ENCODE peak calls at places on chromosomes 2 and 18, in five cellular contexts. R is pancreas, Y is SK-N-SH, X is A549, S is ovary. V is an unnamed sample.

GRCh38 chr2:65329551-65329950 is 101.9 kb downstream of the ACTR2 start:
- DNase-seq in R (no peak), Y (no peak), X (no peak), S (no peak), V (no peak)

GRCh38 chr2:113754989-113755689 is 1.3 kb downstream of the SLC35F5 start:
- DNase-seq in R (no peak), Y (no peak), X (no peak), S (no peak), V (peak; percentile 14)

GRCh38 chr2:74414913-74415761 is 6.3 kb downstream of the C2orf81 start:
- DNase-seq in R (no peak), Y (peak; percentile 28), X (no peak), S (peak; percentile 51), V (no peak)

GRCh38 chr2:113842919-113843736 is 46.8 kb upstream of the ACTR3 start:
- DNase-seq in R (no peak), Y (no peak), X (no peak), S (no peak), V (no peak)

GRCh38 chr2:195732569-195732968 is 75.5 kb downstream of the SLC39A10 start:
- DNase-seq in R (no peak), Y (no peak), X (no peak), S (no peak), V (no peak)

GRCh38 chr2:145769053-145769716 is 1249.3 kb upstream of the ZEB2 start:
- DNase-seq in R (no peak), Y (no peak), X (no peak), S (no peak), V (no peak)

GRCh38 chr2:102619414-102620319 is at the start of gene SLC9A2:
- DNase-seq in R (peak; percentile 27), Y (peak; percentile 33), X (peak; percentile 25), S (no peak), V (no peak)

GRCh38 chr2:136052374-136053362 is 65.3 kb downstream of the CXCR4 start:
- DNase-seq in R (no peak), Y (no peak), X (no peak), S (no peak), V (peak; percentile 46)

GRCh38 chr18:5975111-5975622 is 79.8 kb upstream of the TMEM200C start:
- DNase-seq in R (no peak), Y (no peak), X (no peak), S (no peak), V (no peak)

GRCh38 chr2:30026091-30027055 is 105.0 kb upstream of the ALK start:
- DNase-seq in R (peak; percentile 48), Y (peak; percentile 89), X (peak; percentile 76), S (no peak), V (peak; percentile 20)

GRCh38 chr18:46310258-46310657 is 206.1 kb downstream of the HAUS1 start:
- DNase-seq in R (no peak), Y (no peak), X (no peak), S (no peak), V (peak; percentile 1)

GRCh38 chr2:150214626-150215025 is 272.8 kb downstream of the RND3 start:
- DNase-seq in R (no peak), Y (no peak), X (no peak), S (no peak), V (no peak)

GRCh38 chr2:118269408-118270051 is 181.3 kb downstream of the INSIG2 start:
- DNase-seq in R (no peak), Y (no peak), X (no peak), S (no peak), V (no peak)

GRCh38 chr2:178109813-178110212 is 2.4 kb upstream of the RBM45 start:
- DNase-seq in R (no peak), Y (peak; percentile 64), X (peak; percentile 44), S (no peak), V (peak; percentile 70)

GRCh38 chr18:41745166-41746049 is 209.6 kb upstream of the PIK3C3 start:
- DNase-seq in R (peak; percentile 33), Y (peak; percentile 71), X (peak; percentile 4), S (no peak), V (peak; percentile 1)

GRCh38 chr2:217513256-217513655 is 489.5 kb downstream of the TNS1 start:
- DNase-seq in R (no peak), Y (no peak), X (no peak), S (no peak), V (no peak)

GRCh38 chr18:5894613-5895299 is 566 bp downstream of the TMEM200C start:
- DNase-seq in R (no peak), Y (peak; percentile 73), X (no peak), S (peak; percentile 15), V (no peak)

GRCh38 chr2:17043173-17043572 is 377.5 kb upstream of the CYRIA start:
- DNase-seq in R (no peak), Y (no peak), X (no peak), S (no peak), V (no peak)

GRCh38 chr2:133658020-133658903 is 90.0 kb upstream of the NCKAP5 start:
- DNase-seq in R (no peak), Y (no peak), X (no peak), S (no peak), V (no peak)

GRCh38 chr2:120385355-120386127 is 39.6 kb downstream of the INHBB start:
- DNase-seq in R (no peak), Y (no peak), X (no peak), S (no peak), V (no peak)

GRCh38 chr2:108552566-108552965 is 18.3 kb downstream of the LIMS1 start:
- DNase-seq in R (no peak), Y (no peak), X (no peak), S (no peak), V (no peak)

DNA sequence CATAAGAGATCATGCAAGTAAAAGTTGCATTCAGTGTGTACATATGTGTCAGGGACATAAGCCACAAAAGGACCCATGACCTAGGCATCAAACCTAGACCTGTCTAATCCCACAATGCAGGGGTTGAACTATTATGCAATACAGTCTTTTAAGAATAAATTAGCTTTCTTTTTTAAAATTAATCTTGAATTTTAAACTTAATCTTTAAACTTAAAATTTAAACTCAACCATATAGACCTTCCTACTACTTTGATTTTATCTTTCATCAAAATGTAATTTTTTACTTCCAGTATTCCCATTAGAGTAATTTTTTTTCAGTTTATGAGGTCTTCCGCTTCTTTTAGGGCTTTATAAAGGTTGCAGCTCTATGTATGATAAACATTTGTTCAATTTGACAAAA is 702.9 kb downstream of the SUCLG1 start:
- DNase-seq in R (no peak), Y (no peak), X (no peak), S (no peak), V (no peak)
- TF ChIP-seq CTCF in R (no peak), Y (no peak), X (no peak), S (no peak), V (no peak)

GRCh38 chr2:231711677-231712461 is 3.5 kb downstream of the PTMA start:
- DNase-seq in R (no peak), Y (no peak), X (no peak), S (no peak), V (peak; percentile 15)
- H3K4me1 ChIP-seq in R (peaks cover 10% of the 10 kb centered on the region), Y (peaks cover 20% of the 10 kb centered on the region), X (peaks cover 50% of the 10 kb centered on the region), S (peaks cover 18% of the 10 kb centered on the region), V (peaks cover 53% of the 10 kb centered on the region)

GRCh38 chr2:172281648-172282576 is 145.5 kb upstream of the ITGA6 start:
- DNase-seq in R (no peak), Y (no peak), X (no peak), S (no peak), V (no peak)

GRCh38 chr2:172280820-172281454 is 146.4 kb upstream of the ITGA6 start:
- DNase-seq in R (no peak), Y (no peak), X (no peak), S (no peak), V (peak; percentile 4)

GRCh38 chr2:172278642-172279041 is 148.7 kb upstream of the ITGA6 start:
- DNase-seq in R (no peak), Y (no peak), X (no peak), S (no peak), V (no peak)

GRCh38 chr2:172279214-172279613 is 148.2 kb upstream of the ITGA6 start:
- DNase-seq in R (no peak), Y (no peak), X (no peak), S (no peak), V (no peak)

GRCh38 chr2:172279843-172280242 is 147.5 kb upstream of the ITGA6 start:
- DNase-seq in R (no peak), Y (no peak), X (no peak), S (no peak), V (no peak)
- TF ChIP-seq CTCF in R (no peak), Y (no peak), X (no peak), S (no peak), V (no peak)

GRCh38 chr2:144507441-144508161 is 12.3 kb downstream of the ZEB2 start:
- DNase-seq in R (no peak), Y (no peak), X (no peak), S (no peak), V (no peak)
- H3K4me1 ChIP-seq in R (no peaks in the 10 kb centered on the region), Y (peaks cover 54% of the 10 kb centered on the region), X (peaks cover 21% of the 10 kb centered on the region), S (peaks cover 25% of the 10 kb centered on the region), V (peaks cover 33% of the 10 kb centered on the region)

DNA sequence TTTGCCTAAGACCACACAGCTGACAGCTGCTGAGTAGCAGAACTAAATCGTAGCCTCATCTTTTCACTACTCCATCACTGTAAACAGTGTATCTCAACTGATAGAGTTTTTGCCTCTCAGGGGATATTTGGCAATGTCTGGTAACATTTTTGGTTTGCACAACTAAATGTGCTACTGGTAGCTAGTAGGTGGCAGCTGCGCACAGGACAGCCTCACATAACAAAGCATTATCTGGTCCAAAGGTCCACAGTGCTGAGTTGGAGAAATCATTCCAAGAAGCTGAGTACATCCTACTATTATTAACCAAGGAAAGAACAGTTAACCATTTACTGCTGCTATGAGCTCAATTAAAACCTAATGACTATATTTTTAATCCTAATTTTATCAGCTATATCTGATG is 6.1 kb upstream of the CCDC102B start:
- DNase-seq in R (no peak), Y (no peak), X (no peak), S (no peak), V (no peak)
- TF ChIP-seq CTCF in R (no peak), Y (no peak), X (no peak), S (no peak), V (no peak)

GRCh38 chr2:66440011-66440542 is 5.2 kb downstream of the MEIS1 start:
- DNase-seq in R (no peak), Y (no peak), X (no peak), S (no peak), V (no peak)
- H3K4me1 ChIP-seq in R (no peaks in the 10 kb centered on the region), Y (peaks cover 7% of the 10 kb centered on the region), X (peaks cover 7% of the 10 kb centered on the region), S (peaks cover 2% of the 10 kb centered on the region), V (peaks cover 19% of the 10 kb centered on the region)

GRCh38 chr2:181438298-181438697 is 18.9 kb upstream of the ITGA4 start:
- DNase-seq in R (no peak), Y (no peak), X (no peak), S (no peak), V (peak; percentile 74)
- TF ChIP-seq CTCF in R (no peak), Y (peak; percentile 25), X (peak; percentile 7), S (no peak), V (peak; percentile 84)

GRCh38 chr18:9700261-9700796 is 7.8 kb upstream of the RAB31 start:
- DNase-seq in R (no peak), Y (no peak), X (no peak), S (no peak), V (no peak)
- H3K4me1 ChIP-seq in R (no peaks in the 10 kb centered on the region), Y (no peaks in the 10 kb centered on the region), X (peaks cover 14% of the 10 kb centered on the region), S (peaks cover 11% of the 10 kb centered on the region), V (peaks cover 3% of the 10 kb centered on the region)

V was measured in OCI-LY7.